ENCODE peak calls at places on chromosomes 12 and 14, in seven cellular contexts. One of them, this sample, is unnamed.

GRCh38 chr14:98323850-98324249 is 948.1 kb downstream of the BCL11B start:
- DNase-seq in PC-3: no peak
- DNase-seq in adrenal gland: no peak
- DNase-seq in aorta: no peak
- DNase-seq in neuronal stem cell: no peak
- DNase-seq in naive thymus-derived CD4-positive, alpha-beta T cell: no peak
- DNase-seq in cardiac muscle cell: no peak
- DNase-seq in this sample: no peak

GRCh38 chr12:19530631-19531020 is 91.3 kb downstream of the AEBP2 start:
- DNase-seq in PC-3: no peak
- DNase-seq in adrenal gland: no peak
- DNase-seq in aorta: no peak
- DNase-seq in neuronal stem cell: no peak
- DNase-seq in naive thymus-derived CD4-positive, alpha-beta T cell: no peak
- DNase-seq in cardiac muscle cell: no peak
- DNase-seq in this sample: no peak

GRCh38 chr12:12219664-12220063 is 47.2 kb downstream of the LRP6 start:
- DNase-seq in PC-3: no peak
- DNase-seq in adrenal gland: no peak
- DNase-seq in aorta: no peak
- DNase-seq in neuronal stem cell: no peak
- DNase-seq in naive thymus-derived CD4-positive, alpha-beta T cell: no peak
- DNase-seq in cardiac muscle cell: no peak
- DNase-seq in this sample: no peak

GRCh38 chr14:92341791-92342190 is 18.8 kb downstream of the SLC24A4 start:
- DNase-seq in PC-3: no peak
- DNase-seq in adrenal gland: no peak
- DNase-seq in aorta: no peak
- DNase-seq in neuronal stem cell: no peak
- DNase-seq in naive thymus-derived CD4-positive, alpha-beta T cell: no peak
- DNase-seq in cardiac muscle cell: no peak
- DNase-seq in this sample: no peak

GRCh38 chr12:131021142-131021541 is 67.4 kb downstream of the ADGRD1 start:
- DNase-seq in PC-3: no peak
- DNase-seq in adrenal gland: no peak
- DNase-seq in aorta: no peak
- DNase-seq in neuronal stem cell: no peak
- DNase-seq in naive thymus-derived CD4-positive, alpha-beta T cell: no peak
- DNase-seq in cardiac muscle cell: no peak
- DNase-seq in this sample: no peak

GRCh38 chr12:19553177-19553576 is 113.9 kb downstream of the AEBP2 start:
- DNase-seq in PC-3: no peak
- DNase-seq in adrenal gland: no peak
- DNase-seq in aorta: no peak
- DNase-seq in neuronal stem cell: no peak
- DNase-seq in naive thymus-derived CD4-positive, alpha-beta T cell: no peak
- DNase-seq in cardiac muscle cell: no peak
- DNase-seq in this sample: no peak

GRCh38 chr12:122203968-122204828 is 689 bp downstream of the B3GNT4 start:
- DNase-seq in PC-3: no peak
- DNase-seq in adrenal gland: no peak
- DNase-seq in aorta: peak; percentile 78
- DNase-seq in neuronal stem cell: no peak
- DNase-seq in naive thymus-derived CD4-positive, alpha-beta T cell: peak; percentile 26
- DNase-seq in cardiac muscle cell: peak; percentile 32
- DNase-seq in this sample: no peak

GRCh38 chr14:92099802-92100201 is 6.6 kb downstream of the ATXN3 start:
- DNase-seq in PC-3: peak; percentile 12
- DNase-seq in adrenal gland: no peak
- DNase-seq in aorta: no peak
- DNase-seq in neuronal stem cell: no peak
- DNase-seq in naive thymus-derived CD4-positive, alpha-beta T cell: no peak
- DNase-seq in cardiac muscle cell: no peak
- DNase-seq in this sample: no peak

GRCh38 chr14:39175445-39176262 is 600 bp downstream of the PNN start:
- DNase-seq in PC-3: peak; percentile 33
- DNase-seq in adrenal gland: no peak
- DNase-seq in aorta: no peak
- DNase-seq in neuronal stem cell: no peak
- DNase-seq in naive thymus-derived CD4-positive, alpha-beta T cell: peak; percentile 35
- DNase-seq in cardiac muscle cell: peak; percentile 61
- DNase-seq in this sample: peak; percentile 69

GRCh38 chr12:14948672-14949071 is 10.3 kb upstream of the ERP27 start:
- DNase-seq in PC-3: peak; percentile 13
- DNase-seq in adrenal gland: peak; percentile 49
- DNase-seq in aorta: no peak
- DNase-seq in neuronal stem cell: no peak
- DNase-seq in naive thymus-derived CD4-positive, alpha-beta T cell: no peak
- DNase-seq in cardiac muscle cell: peak; percentile 53
- DNase-seq in this sample: peak; percentile 17

GRCh38 chr14:91237219-91237618 is 7.3 kb downstream of the GPR68 start:
- DNase-seq in PC-3: no peak
- DNase-seq in adrenal gland: no peak
- DNase-seq in aorta: no peak
- DNase-seq in neuronal stem cell: no peak
- DNase-seq in naive thymus-derived CD4-positive, alpha-beta T cell: no peak
- DNase-seq in cardiac muscle cell: no peak
- DNase-seq in this sample: no peak

GRCh38 chr12:3097836-3098235 is 20.7 kb downstream of the TSPAN9 start:
- DNase-seq in PC-3: no peak
- DNase-seq in adrenal gland: no peak
- DNase-seq in aorta: no peak
- DNase-seq in neuronal stem cell: no peak
- DNase-seq in naive thymus-derived CD4-positive, alpha-beta T cell: no peak
- DNase-seq in cardiac muscle cell: no peak
- DNase-seq in this sample: no peak

GRCh38 chr12:33763331-33763730 is 259.0 kb upstream of the ALG10 start:
- DNase-seq in PC-3: no peak
- DNase-seq in adrenal gland: no peak
- DNase-seq in aorta: no peak
- DNase-seq in neuronal stem cell: no peak
- DNase-seq in naive thymus-derived CD4-positive, alpha-beta T cell: no peak
- DNase-seq in cardiac muscle cell: no peak
- DNase-seq in this sample: no peak

GRCh38 chr12:131612092-131612755 is 98.7 kb upstream of the SFSWAP start:
- DNase-seq in PC-3: no peak
- DNase-seq in adrenal gland: no peak
- DNase-seq in aorta: no peak
- DNase-seq in neuronal stem cell: no peak
- DNase-seq in naive thymus-derived CD4-positive, alpha-beta T cell: no peak
- DNase-seq in cardiac muscle cell: no peak
- DNase-seq in this sample: no peak

GRCh38 chr14:89256273-89256672 is 160.8 kb downstream of the FOXN3 start:
- DNase-seq in PC-3: no peak
- DNase-seq in adrenal gland: peak; percentile 40
- DNase-seq in aorta: peak; percentile 71
- DNase-seq in neuronal stem cell: no peak
- DNase-seq in naive thymus-derived CD4-positive, alpha-beta T cell: no peak
- DNase-seq in cardiac muscle cell: no peak
- DNase-seq in this sample: peak; percentile 23

GRCh38 chr14:27390130-27390529 is 792.3 kb upstream of the NOVA1 start:
- DNase-seq in PC-3: no peak
- DNase-seq in adrenal gland: no peak
- DNase-seq in aorta: no peak
- DNase-seq in neuronal stem cell: no peak
- DNase-seq in naive thymus-derived CD4-positive, alpha-beta T cell: no peak
- DNase-seq in cardiac muscle cell: no peak
- DNase-seq in this sample: no peak

GRCh38 chr14:88993946-88994345 is 169.5 kb downstream of the TTC8 start:
- DNase-seq in PC-3: peak; percentile 89
- DNase-seq in adrenal gland: no peak
- DNase-seq in aorta: no peak
- DNase-seq in neuronal stem cell: no peak
- DNase-seq in naive thymus-derived CD4-positive, alpha-beta T cell: no peak
- DNase-seq in cardiac muscle cell: no peak
- DNase-seq in this sample: no peak

GRCh38 chr14:59189281-59189821 is 884 bp downstream of the DAAM1 start:
- DNase-seq in PC-3: peak; percentile 52
- DNase-seq in adrenal gland: peak; percentile 15
- DNase-seq in aorta: peak; percentile 79
- DNase-seq in neuronal stem cell: peak; percentile 17
- DNase-seq in naive thymus-derived CD4-positive, alpha-beta T cell: peak; percentile 30
- DNase-seq in cardiac muscle cell: peak; percentile 58
- DNase-seq in this sample: no peak

GRCh38 chr12:49622501-49623141 is 740 bp upstream of the PRPF40B start:
- DNase-seq in PC-3: no peak
- DNase-seq in adrenal gland: peak; percentile 53
- DNase-seq in aorta: no peak
- DNase-seq in neuronal stem cell: no peak
- DNase-seq in naive thymus-derived CD4-positive, alpha-beta T cell: no peak
- DNase-seq in cardiac muscle cell: peak; percentile 59
- DNase-seq in this sample: no peak

GRCh38 chr12:57214398-57214781 is 2.2 kb upstream of the NXPH4 start:
- DNase-seq in PC-3: peak; percentile 72
- DNase-seq in adrenal gland: peak; percentile 43
- DNase-seq in aorta: peak; percentile 89
- DNase-seq in neuronal stem cell: peak; percentile 65
- DNase-seq in naive thymus-derived CD4-positive, alpha-beta T cell: no peak
- DNase-seq in cardiac muscle cell: peak; percentile 76
- DNase-seq in this sample: peak; percentile 100

GRCh38 chr14:106209745-106210144 is 683.4 kb downstream of the TMEM121 start:
- DNase-seq in PC-3: no peak
- DNase-seq in adrenal gland: no peak
- DNase-seq in aorta: no peak
- DNase-seq in neuronal stem cell: no peak
- DNase-seq in naive thymus-derived CD4-positive, alpha-beta T cell: peak; percentile 35
- DNase-seq in cardiac muscle cell: no peak
- DNase-seq in this sample: no peak

GRCh38 chr14:106208794-106209193 is 682.4 kb downstream of the TMEM121 start:
- DNase-seq in PC-3: no peak
- DNase-seq in adrenal gland: no peak
- DNase-seq in aorta: no peak
- DNase-seq in neuronal stem cell: no peak
- DNase-seq in naive thymus-derived CD4-positive, alpha-beta T cell: no peak
- DNase-seq in cardiac muscle cell: no peak
- DNase-seq in this sample: no peak

GRCh38 chr14:106204063-106204462 is 677.7 kb downstream of the TMEM121 start:
- DNase-seq in PC-3: no peak
- DNase-seq in adrenal gland: no peak
- DNase-seq in aorta: no peak
- DNase-seq in neuronal stem cell: no peak
- DNase-seq in naive thymus-derived CD4-positive, alpha-beta T cell: no peak
- DNase-seq in cardiac muscle cell: no peak
- DNase-seq in this sample: no peak

GRCh38 chr14:106210650-106211049 is 684.3 kb downstream of the TMEM121 start:
- DNase-seq in PC-3: no peak
- DNase-seq in adrenal gland: peak; percentile 15
- DNase-seq in aorta: no peak
- DNase-seq in neuronal stem cell: no peak
- DNase-seq in naive thymus-derived CD4-positive, alpha-beta T cell: no peak
- DNase-seq in cardiac muscle cell: no peak
- DNase-seq in this sample: no peak

GRCh38 chr14:106207316-106207715 is 680.9 kb downstream of the TMEM121 start:
- DNase-seq in PC-3: no peak
- DNase-seq in adrenal gland: no peak
- DNase-seq in aorta: no peak
- DNase-seq in neuronal stem cell: no peak
- DNase-seq in naive thymus-derived CD4-positive, alpha-beta T cell: no peak
- DNase-seq in cardiac muscle cell: no peak
- DNase-seq in this sample: no peak
- H3K36me3 ChIP-seq in PC-3: no peaks in the 10 kb centered on the region
- H3K36me3 ChIP-seq in adrenal gland: no peaks in the 10 kb centered on the region
- H3K36me3 ChIP-seq in aorta: no peaks in the 10 kb centered on the region
- H3K36me3 ChIP-seq in neuronal stem cell: no peaks in the 10 kb centered on the region
- H3K36me3 ChIP-seq in naive thymus-derived CD4-positive, alpha-beta T cell: no peaks in the 10 kb centered on the region
- H3K36me3 ChIP-seq in cardiac muscle cell: no peaks in the 10 kb centered on the region
- H3K36me3 ChIP-seq in this sample: no peaks in the 10 kb centered on the region

DNA sequence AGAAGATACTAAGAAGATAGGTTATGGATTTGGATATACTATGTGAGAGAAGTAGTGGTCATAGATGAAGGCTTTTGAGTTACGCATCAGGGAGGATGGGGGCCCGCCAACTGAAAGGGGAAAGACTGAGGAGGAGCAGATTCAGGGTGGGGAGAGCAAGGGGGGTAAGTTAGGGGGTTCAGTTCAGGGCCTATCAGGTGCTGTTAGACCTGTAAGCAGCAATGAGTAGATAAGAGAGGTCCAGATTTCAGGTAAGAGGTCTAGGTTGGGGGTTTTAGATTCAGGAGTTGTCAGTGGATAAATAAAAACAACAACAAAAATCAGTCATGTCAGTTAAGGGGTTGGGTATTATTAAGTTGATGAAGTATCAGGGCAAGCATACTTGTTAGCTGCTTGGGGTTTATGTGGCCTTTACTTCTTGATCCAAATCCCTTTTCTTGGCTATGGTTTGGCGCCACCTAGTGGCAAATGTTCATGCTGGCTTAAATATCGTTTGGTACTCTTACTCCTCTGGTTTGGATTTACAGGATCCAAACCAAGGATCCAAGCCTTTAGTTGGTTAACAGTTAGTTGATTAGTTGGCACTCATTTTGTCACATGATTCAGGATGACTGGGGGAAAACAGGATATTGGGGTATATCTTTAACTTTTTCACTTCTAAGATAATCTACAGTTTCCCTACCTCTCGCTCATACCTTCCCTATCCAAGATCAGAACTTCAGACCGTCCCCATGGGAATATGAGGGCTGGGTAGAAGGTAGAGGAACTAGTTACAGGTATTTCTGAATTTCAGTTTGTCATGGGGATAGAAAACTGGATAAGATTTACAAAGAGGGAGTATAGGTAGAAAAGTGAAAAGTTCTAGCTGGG is 65.1 kb downstream of the PCNX1 start:
- DNase-seq in PC-3: peak; percentile 93
- DNase-seq in adrenal gland: peak; percentile 73
- DNase-seq in aorta: peak; percentile 89
- DNase-seq in neuronal stem cell: peak; percentile 81
- DNase-seq in naive thymus-derived CD4-positive, alpha-beta T cell: peak; percentile 64
- DNase-seq in cardiac muscle cell: peak; percentile 92
- DNase-seq in this sample: peak; percentile 90
- H3K36me3 ChIP-seq in PC-3: no peaks in the 10 kb centered on the region
- H3K36me3 ChIP-seq in adrenal gland: peaks cover 29% of the 10 kb centered on the region
- H3K36me3 ChIP-seq in aorta: peaks cover 3% of the 10 kb centered on the region
- H3K36me3 ChIP-seq in neuronal stem cell: peaks cover 7% of the 10 kb centered on the region
- H3K36me3 ChIP-seq in naive thymus-derived CD4-positive, alpha-beta T cell: peaks cover 5% of the 10 kb centered on the region
- H3K36me3 ChIP-seq in cardiac muscle cell: peaks cover 30% of the 10 kb centered on the region
- H3K36me3 ChIP-seq in this sample: peaks cover 3% of the 10 kb centered on the region

GRCh38 chr14:75442642-75443041 is 14.8 kb downstream of the JDP2 start:
- DNase-seq in PC-3: peak; percentile 31
- DNase-seq in adrenal gland: no peak
- DNase-seq in aorta: no peak
- DNase-seq in neuronal stem cell: no peak
- DNase-seq in naive thymus-derived CD4-positive, alpha-beta T cell: no peak
- DNase-seq in cardiac muscle cell: no peak
- DNase-seq in this sample: no peak
- H3K36me3 ChIP-seq in PC-3: no peaks in the 10 kb centered on the region
- H3K36me3 ChIP-seq in adrenal gland: peaks cover 35% of the 10 kb centered on the region
- H3K36me3 ChIP-seq in aorta: peaks cover 1% of the 10 kb centered on the region
- H3K36me3 ChIP-seq in neuronal stem cell: peaks cover 8% of the 10 kb centered on the region
- H3K36me3 ChIP-seq in naive thymus-derived CD4-positive, alpha-beta T cell: no peaks in the 10 kb centered on the region
- H3K36me3 ChIP-seq in cardiac muscle cell: no peaks in the 10 kb centered on the region
- H3K36me3 ChIP-seq in this sample: no peaks in the 10 kb centered on the region

DNA sequence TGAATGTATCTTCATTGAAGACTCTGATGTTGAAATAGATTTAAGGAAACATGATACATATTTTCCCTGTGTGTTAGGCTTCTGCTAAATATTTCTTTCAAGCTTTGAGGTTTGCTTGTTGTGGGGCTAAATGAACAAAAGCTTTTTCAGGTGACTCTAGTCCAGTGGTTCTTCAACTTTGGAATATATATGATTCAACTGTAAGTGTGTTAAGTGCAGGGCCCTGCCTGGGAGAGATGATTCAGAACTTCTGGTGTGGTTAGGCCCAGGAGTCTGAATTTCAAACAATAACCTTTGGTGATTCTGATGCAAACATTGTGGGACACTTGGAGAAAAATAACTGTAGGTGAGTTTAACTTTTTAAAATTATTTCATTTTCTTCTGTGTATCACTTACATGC is 93.0 kb downstream of the TRHDE start:
- DNase-seq in PC-3: peak; percentile 50
- DNase-seq in adrenal gland: no peak
- DNase-seq in aorta: no peak
- DNase-seq in neuronal stem cell: no peak
- DNase-seq in naive thymus-derived CD4-positive, alpha-beta T cell: no peak
- DNase-seq in cardiac muscle cell: no peak
- DNase-seq in this sample: no peak
- H3K36me3 ChIP-seq in PC-3: no peaks in the 10 kb centered on the region
- H3K36me3 ChIP-seq in adrenal gland: no peaks in the 10 kb centered on the region
- H3K36me3 ChIP-seq in aorta: no peaks in the 10 kb centered on the region
- H3K36me3 ChIP-seq in neuronal stem cell: no peaks in the 10 kb centered on the region
- H3K36me3 ChIP-seq in naive thymus-derived CD4-positive, alpha-beta T cell: no peaks in the 10 kb centered on the region
- H3K36me3 ChIP-seq in cardiac muscle cell: no peaks in the 10 kb centered on the region
- H3K36me3 ChIP-seq in this sample: no peaks in the 10 kb centered on the region

This sample was measured in SJCRH30.